ENCODE peak calls at places on chromosomes 1 and 21, in six cellular contexts. I, G, N, J, P and T are unnamed samples.

GRCh38 chr1:19123837-19124236 is 86.2 kb downstream of the UBR4 start:
- DNase-seq in N (no peak), J (peak; percentile 73), G (no peak), P (no peak), I (no peak), T (no peak)

GRCh38 chr1:234212764-234213406 is 160.4 kb upstream of the COA6 start:
- DNase-seq in P (no peak), J (peak; percentile 82), N (peak; percentile 42), I (peak; percentile 69), G (no peak), T (peak; percentile 60)

GRCh38 chr1:116945421-116945820 is 35.7 kb downstream of the PTGFRN start:
- DNase-seq in P (no peak), I (no peak), N (no peak), G (no peak), J (no peak), T (no peak)

GRCh38 chr1:206075786-206076725 is 23.1 kb downstream of the RHEX start:
- DNase-seq in P (no peak), N (no peak), J (peak; percentile 10), I (no peak), G (no peak), T (peak; percentile 42)

GRCh38 chr21:33089439-33089838 is 19.5 kb downstream of the OLIG1 start:
- DNase-seq in J (peak; percentile 91), I (no peak), G (no peak), N (no peak), P (no peak), T (no peak)

GRCh38 chr1:247357062-247357780 is 25.6 kb upstream of the ZNF496 start:
- DNase-seq in N (no peak), G (peak; percentile 55), I (no peak), J (peak; percentile 9), P (no peak), T (peak; percentile 81)

GRCh38 chr1:8422439-8423133 is 104.7 kb downstream of the SLC45A1 start:
- DNase-seq in G (peak; percentile 52), N (no peak), I (no peak), P (peak; percentile 48), J (no peak), T (peak; percentile 56)

GRCh38 chr1:172241540-172241939 is 178.9 kb upstream of the C1orf105 start:
- DNase-seq in N (no peak), G (no peak), J (no peak), P (no peak), I (no peak), T (no peak)

GRCh38 chr21:39611547-39612190 is 1.1 kb upstream of the B3GALT5 start:
- DNase-seq in J (no peak), P (no peak), I (no peak), N (no peak), G (no peak), T (no peak)

GRCh38 chr21:15379776-15380175 is 315.0 kb upstream of the NRIP1 start:
- DNase-seq in I (peak; percentile 46), N (no peak), J (no peak), G (no peak), P (no peak), T (no peak)